ENCODE peak calls at places on chromosomes 16 and 17, in seven cellular contexts. One of them, this sample, is unnamed.

GRCh38 chr16:26643519-26643918 is 423.2 kb upstream of the C16orf82 start:
- DNase-seq in Ammon's horn: no peak
- DNase-seq in fibroblast of villous mesenchyme: no peak
- DNase-seq in activated B cell treated with CpG ODN at 0.5 μM for 24 hours: no peak
- DNase-seq in AG09309: no peak
- DNase-seq in Calu3: no peak
- DNase-seq in NCI-H748 treated with DMSO at 0.1 percent for 48 hours: no peak
- DNase-seq in this sample: no peak

GRCh38 chr17:1147664-1148063 is 32.1 kb downstream of the ABR start:
- DNase-seq in Ammon's horn: peak
- DNase-seq in fibroblast of villous mesenchyme: peak
- DNase-seq in activated B cell treated with CpG ODN at 0.5 μM for 24 hours: no peak
- DNase-seq in AG09309: no peak
- DNase-seq in Calu3: peak
- DNase-seq in NCI-H748 treated with DMSO at 0.1 percent for 48 hours: peak
- DNase-seq in this sample: no peak

GRCh38 chr17:80845121-80845862 is 146.3 kb upstream of the CHMP6 start:
- DNase-seq in Ammon's horn: no peak
- DNase-seq in fibroblast of villous mesenchyme: no peak
- DNase-seq in activated B cell treated with CpG ODN at 0.5 μM for 24 hours: no peak
- DNase-seq in AG09309: no peak
- DNase-seq in Calu3: no peak
- DNase-seq in NCI-H748 treated with DMSO at 0.1 percent for 48 hours: no peak
- DNase-seq in this sample: no peak

GRCh38 chr16:8622315-8622656 is 788 bp downstream of the METTL22 start:
- DNase-seq in Ammon's horn: no peak
- DNase-seq in fibroblast of villous mesenchyme: no peak
- DNase-seq in activated B cell treated with CpG ODN at 0.5 μM for 24 hours: no peak
- DNase-seq in AG09309: no peak
- DNase-seq in Calu3: no peak
- DNase-seq in NCI-H748 treated with DMSO at 0.1 percent for 48 hours: no peak
- DNase-seq in this sample: no peak

GRCh38 chr16:23833960-23834685 is 1.7 kb upstream of the PRKCB start:
- DNase-seq in Ammon's horn: no peak
- DNase-seq in fibroblast of villous mesenchyme: no peak
- DNase-seq in activated B cell treated with CpG ODN at 0.5 μM for 24 hours: no peak
- DNase-seq in AG09309: no peak
- DNase-seq in Calu3: no peak
- DNase-seq in NCI-H748 treated with DMSO at 0.1 percent for 48 hours: no peak
- DNase-seq in this sample: no peak

GRCh38 chr16:67248401-67249177 is at the start of gene SLC9A5:
- DNase-seq in Ammon's horn: no peak
- DNase-seq in fibroblast of villous mesenchyme: no peak
- DNase-seq in activated B cell treated with CpG ODN at 0.5 μM for 24 hours: peak
- DNase-seq in AG09309: no peak
- DNase-seq in Calu3: peak
- DNase-seq in NCI-H748 treated with DMSO at 0.1 percent for 48 hours: no peak
- DNase-seq in this sample: no peak

GRCh38 chr17:48023408-48024148 is 14.0 kb downstream of the COPZ2 start:
- DNase-seq in Ammon's horn: peak
- DNase-seq in fibroblast of villous mesenchyme: no peak
- DNase-seq in activated B cell treated with CpG ODN at 0.5 μM for 24 hours: peak
- DNase-seq in AG09309: no peak
- DNase-seq in Calu3: peak
- DNase-seq in NCI-H748 treated with DMSO at 0.1 percent for 48 hours: peak
- DNase-seq in this sample: peak

GRCh38 chr16:48117217-48118105 is 38.3 kb downstream of the ABCC12 start:
- DNase-seq in Ammon's horn: no peak
- DNase-seq in fibroblast of villous mesenchyme: peak
- DNase-seq in activated B cell treated with CpG ODN at 0.5 μM for 24 hours: peak
- DNase-seq in AG09309: no peak
- DNase-seq in Calu3: peak
- DNase-seq in NCI-H748 treated with DMSO at 0.1 percent for 48 hours: no peak
- DNase-seq in this sample: peak

GRCh38 chr17:64262125-64262421 is 987 bp downstream of the TEX2 start:
- DNase-seq in Ammon's horn: no peak
- DNase-seq in fibroblast of villous mesenchyme: no peak
- DNase-seq in activated B cell treated with CpG ODN at 0.5 μM for 24 hours: no peak
- DNase-seq in AG09309: no peak
- DNase-seq in Calu3: no peak
- DNase-seq in NCI-H748 treated with DMSO at 0.1 percent for 48 hours: no peak
- DNase-seq in this sample: no peak

GRCh38 chr16:13811834-13812233 is 108.1 kb upstream of the ERCC4 start:
- DNase-seq in Ammon's horn: peak
- DNase-seq in fibroblast of villous mesenchyme: no peak
- DNase-seq in activated B cell treated with CpG ODN at 0.5 μM for 24 hours: no peak
- DNase-seq in AG09309: no peak
- DNase-seq in Calu3: no peak
- DNase-seq in NCI-H748 treated with DMSO at 0.1 percent for 48 hours: no peak
- DNase-seq in this sample: no peak

GRCh38 chr17:39939588-39940419 is 12.3 kb downstream of the LRRC3C start:
- DNase-seq in Ammon's horn: no peak
- DNase-seq in fibroblast of villous mesenchyme: peak
- DNase-seq in activated B cell treated with CpG ODN at 0.5 μM for 24 hours: no peak
- DNase-seq in AG09309: peak
- DNase-seq in Calu3: peak
- DNase-seq in NCI-H748 treated with DMSO at 0.1 percent for 48 hours: no peak
- DNase-seq in this sample: no peak

GRCh38 chr16:8310356-8310755 is 280.0 kb downstream of the TMEM114 start:
- DNase-seq in Ammon's horn: no peak
- DNase-seq in fibroblast of villous mesenchyme: no peak
- DNase-seq in activated B cell treated with CpG ODN at 0.5 μM for 24 hours: no peak
- DNase-seq in AG09309: no peak
- DNase-seq in Calu3: no peak
- DNase-seq in NCI-H748 treated with DMSO at 0.1 percent for 48 hours: no peak
- DNase-seq in this sample: no peak

GRCh38 chr17:45316271-45317112 is at the start of gene MAP3K14:
- DNase-seq in Ammon's horn: peak
- DNase-seq in fibroblast of villous mesenchyme: peak
- DNase-seq in activated B cell treated with CpG ODN at 0.5 μM for 24 hours: peak
- DNase-seq in AG09309: no peak
- DNase-seq in Calu3: peak
- DNase-seq in NCI-H748 treated with DMSO at 0.1 percent for 48 hours: peak
- DNase-seq in this sample: peak

GRCh38 chr17:57784226-57784895 is 39.3 kb upstream of the CCDC182 start:
- DNase-seq in Ammon's horn: no peak
- DNase-seq in fibroblast of villous mesenchyme: no peak
- DNase-seq in activated B cell treated with CpG ODN at 0.5 μM for 24 hours: no peak
- DNase-seq in AG09309: no peak
- DNase-seq in Calu3: no peak
- DNase-seq in NCI-H748 treated with DMSO at 0.1 percent for 48 hours: no peak
- DNase-seq in this sample: no peak

GRCh38 chr17:59365383-59365981 is 34.0 kb downstream of the YPEL2 start:
- DNase-seq in Ammon's horn: peak
- DNase-seq in fibroblast of villous mesenchyme: peak
- DNase-seq in activated B cell treated with CpG ODN at 0.5 μM for 24 hours: no peak
- DNase-seq in AG09309: no peak
- DNase-seq in Calu3: no peak
- DNase-seq in NCI-H748 treated with DMSO at 0.1 percent for 48 hours: no peak
- DNase-seq in this sample: no peak

GRCh38 chr17:7720125-7720524 is 2.6 kb downstream of the DNAH2 start:
- DNase-seq in Ammon's horn: peak
- DNase-seq in fibroblast of villous mesenchyme: no peak
- DNase-seq in activated B cell treated with CpG ODN at 0.5 μM for 24 hours: no peak
- DNase-seq in AG09309: no peak
- DNase-seq in Calu3: no peak
- DNase-seq in NCI-H748 treated with DMSO at 0.1 percent for 48 hours: peak
- DNase-seq in this sample: no peak